ENCODE peak calls at places on chromosomes 5 and 9, in eight cellular contexts. D is fibroblast of villous mesenchyme, A is PC-3, L is psoas muscle, V is heart right ventricle, Y is mammary epithelial cell, C is astrocyte of the spinal cord, B is body of pancreas. E is an unnamed sample.

GRCh38 chr5:142478116-142478515 is 153.3 kb upstream of the SPRY4 start:
- DNase-seq in D (no peak), A (no peak), L (no peak), V (no peak), Y (no peak), C (no peak), B (no peak), E (no peak)

GRCh38 chr9:93121316-93122241 is 12.5 kb downstream of the NINJ1 start:
- DNase-seq in D (no peak), A (no peak), L (peak; percentile 53), V (no peak), Y (no peak), C (no peak), B (no peak), E (no peak)

GRCh38 chr5:78360674-78361225 is 333 bp downstream of the SCAMP1 start:
- DNase-seq in D (peak; percentile 3), A (no peak), L (peak; percentile 72), V (peak; percentile 57), Y (no peak), C (no peak), B (peak; percentile 65), E (no peak)

GRCh38 chr5:139765409-139766217 is 30.0 kb upstream of the PSD2 start:
- DNase-seq in D (peak; percentile 76), A (peak; percentile 66), L (peak; percentile 91), V (peak; percentile 86), Y (peak; percentile 56), C (peak; percentile 73), B (peak; percentile 80), E (peak; percentile 39)

GRCh38 chr5:89283758-89284493 is 400.9 kb upstream of the MEF2C start:
- DNase-seq in D (no peak), A (no peak), L (no peak), V (no peak), Y (no peak), C (no peak), B (no peak), E (no peak)

GRCh38 chr5:55544341-55544740 is 9.6 kb upstream of the PLPP1 start:
- DNase-seq in D (no peak), A (peak; percentile 39), L (no peak), V (no peak), Y (peak; percentile 14), C (no peak), B (no peak), E (peak; percentile 64)

GRCh38 chr5:162654661-162655406 is 587.3 kb downstream of the GABRG2 start:
- DNase-seq in D (no peak), A (peak; percentile 3), L (no peak), V (no peak), Y (no peak), C (no peak), B (no peak), E (no peak)

GRCh38 chr5:1001406-1002270 is 7.0 kb upstream of the NKD2 start:
- DNase-seq in D (no peak), A (no peak), L (no peak), V (peak; percentile 6), Y (no peak), C (no peak), B (peak; percentile 8), E (no peak)

GRCh38 chr9:27496134-27496504 is 28.0 kb upstream of the IFNK start:
- DNase-seq in D (no peak), A (no peak), L (no peak), V (no peak), Y (no peak), C (no peak), B (no peak), E (no peak)

GRCh38 chr5:60687927-60688720 is 11.8 kb downstream of the DEPDC1B start:
- DNase-seq in D (peak; percentile 51), A (peak; percentile 39), L (no peak), V (no peak), Y (peak; percentile 52), C (peak; percentile 51), B (no peak), E (peak; percentile 41)

DNA sequence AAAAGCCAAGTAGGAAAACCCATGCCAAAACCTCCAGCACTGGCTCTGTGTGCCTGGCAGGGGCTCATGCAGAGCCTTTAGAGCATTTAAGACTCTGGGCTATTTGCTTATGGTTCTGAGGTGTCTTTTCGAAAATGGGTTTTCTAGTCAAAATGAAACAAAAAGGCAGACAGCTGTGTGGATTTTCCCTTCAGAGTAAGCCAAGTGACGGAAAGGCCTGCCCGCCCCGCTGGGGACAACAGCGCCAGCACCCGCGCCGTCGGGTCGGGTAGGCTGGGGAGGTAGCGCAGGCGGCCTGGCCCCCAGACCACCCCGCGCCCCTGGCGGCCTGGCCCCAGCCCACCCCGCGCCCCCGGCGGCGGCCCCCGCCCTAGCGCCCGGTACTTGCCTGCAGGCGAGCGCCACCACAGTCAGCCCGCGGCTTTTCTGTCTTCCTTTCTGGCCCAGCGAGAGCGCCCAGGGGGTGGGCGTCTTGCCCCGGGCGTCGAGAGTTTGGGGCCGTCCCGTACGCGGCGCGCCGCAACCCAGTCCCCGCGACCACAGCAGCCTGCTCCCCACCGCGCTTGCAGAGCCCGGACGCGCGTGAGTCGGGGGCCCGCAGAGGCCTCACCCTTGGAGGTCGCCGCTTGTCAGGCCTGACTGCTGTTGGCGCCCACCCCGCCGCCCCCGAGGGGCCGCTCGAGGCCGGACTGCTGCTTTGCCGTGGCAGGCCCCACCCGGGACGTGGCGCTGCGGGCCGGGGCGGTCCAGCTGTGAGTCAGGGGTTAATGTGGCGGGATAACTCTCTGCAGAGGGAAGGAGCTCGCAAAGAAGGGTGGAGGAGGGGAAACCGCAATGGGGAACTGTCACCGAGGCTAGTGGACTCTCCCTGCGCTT is at the start of gene TICAM2:
- DNase-seq in D (peak; percentile 78), A (peak; percentile 50), L (peak; percentile 81), V (peak; percentile 65), Y (peak; percentile 34), C (peak; percentile 74), B (peak; percentile 57), E (peak; percentile 88)
- TF ChIP-seq CTCF in D (peak; percentile 8), A (no peak), L (no peak), V (peak; percentile 14), Y (no peak), C (peak; percentile 25), B (peak; percentile 12), E (no peak)

GRCh38 chr5:6177926-6178325 is 200.4 kb downstream of the MED10 start:
- DNase-seq in D (no peak), A (no peak), L (no peak), V (no peak), Y (no peak), C (no peak), B (no peak), E (no peak)
- H3K4me3 ChIP-seq in D (no peak overlapping the region), A (no peak overlapping the region), L (no peak overlapping the region), V (no peak overlapping the region), Y (no peak overlapping the region), C (no peak overlapping the region), B (no peak overlapping the region), E (no peak overlapping the region)

DNA sequence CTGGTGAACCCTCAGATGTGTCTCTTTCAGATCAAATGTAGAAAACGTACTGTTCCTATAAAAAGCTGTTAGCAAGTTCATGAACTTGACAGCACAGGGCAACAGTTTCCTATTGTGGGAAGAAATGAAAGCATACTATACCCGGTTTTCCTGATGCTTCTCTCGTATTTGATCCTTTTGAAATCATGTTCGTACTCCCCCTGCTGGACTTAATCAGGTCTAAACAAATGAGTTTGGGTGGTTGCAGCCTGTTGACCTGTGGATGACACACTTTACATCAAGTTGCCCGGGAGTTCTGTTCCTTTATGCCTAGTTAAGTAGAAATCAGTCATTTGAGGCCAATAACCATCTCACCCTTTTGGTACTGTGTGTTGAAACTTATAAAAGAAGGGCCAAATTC is 1992.3 kb downstream of the MAT2B start:
- DNase-seq in D (no peak), A (peak; percentile 49), L (no peak), V (no peak), Y (peak; percentile 14), C (no peak), B (no peak), E (no peak)
- TF ChIP-seq CTCF in D (peak; percentile 20), A (peak; percentile 48), L (no peak), V (no peak), Y (peak; percentile 22), C (peak; percentile 24), B (peak; percentile 37), E (no peak)

DNA sequence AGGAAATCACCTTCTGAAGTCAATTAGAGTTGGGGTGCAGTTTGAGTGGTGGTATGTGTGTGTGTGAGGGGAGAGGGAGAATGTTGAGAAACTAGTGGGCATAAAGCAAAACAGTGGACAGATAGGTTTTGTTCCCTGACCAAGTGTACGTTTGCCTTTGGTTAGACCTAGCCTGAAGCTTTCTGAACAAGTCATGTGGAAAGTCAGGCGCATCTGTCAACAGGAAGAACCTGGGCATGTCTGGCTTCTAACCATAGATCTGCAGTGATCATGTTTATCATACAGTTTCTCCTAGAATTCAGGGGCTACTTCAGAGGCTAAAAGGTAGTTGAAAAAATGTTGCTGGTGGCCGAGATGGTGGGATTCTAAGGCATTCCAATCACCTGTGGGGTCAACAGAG is 143.2 kb upstream of the PCA3 start:
- DNase-seq in D (no peak), A (no peak), L (no peak), V (no peak), Y (no peak), C (no peak), B (no peak), E (no peak)
- H3K4me3 ChIP-seq in D (no peak overlapping the region), A (no peak overlapping the region), L (no peak overlapping the region), V (no peak overlapping the region), Y (no peak overlapping the region), C (no peak overlapping the region), B (no peak overlapping the region), E (no peak overlapping the region)

GRCh38 chr5:127997131-127997775 is 86.3 kb upstream of the SLC12A2 start:
- DNase-seq in D (no peak), A (no peak), L (no peak), V (no peak), Y (no peak), C (no peak), B (no peak), E (no peak)
- TF ChIP-seq CTCF in D (no peak), A (no peak), L (no peak), V (no peak), Y (no peak), C (no peak), B (no peak), E (no peak)

DNA sequence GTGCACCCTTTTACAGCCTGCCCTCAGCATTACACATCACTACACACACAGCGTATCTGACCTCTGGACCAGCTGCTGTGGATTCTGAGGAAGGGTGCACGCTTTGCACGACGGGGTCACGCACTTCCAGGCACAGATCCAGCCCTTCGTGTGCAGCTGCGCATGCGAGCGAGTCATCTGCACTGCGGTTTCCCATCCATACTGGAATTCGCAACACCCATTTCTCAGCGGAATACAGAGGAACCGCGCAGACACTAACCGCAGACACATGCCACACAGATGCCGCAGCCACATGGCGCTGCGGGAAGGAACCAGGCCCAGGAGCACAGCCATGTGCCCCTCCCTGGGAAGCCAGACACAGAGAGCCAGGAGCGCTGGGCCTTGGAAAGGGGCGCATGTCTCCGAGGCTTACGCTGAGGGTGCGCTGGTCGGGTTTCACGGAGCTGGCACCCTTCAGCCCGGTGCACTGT is 43.5 kb downstream of the PNPLA7 start:
- DNase-seq in D (peak; percentile 38), A (no peak), L (peak; percentile 42), V (no peak), Y (no peak), C (no peak), B (no peak), E (peak; percentile 94)
- H3K4me3 ChIP-seq in D (no peak overlapping the region), A (no peak overlapping the region), L (no peak overlapping the region), V (no peak overlapping the region), Y (no peak overlapping the region), C (no peak overlapping the region), B (no peak overlapping the region), E (no peak overlapping the region)